ENCODE peak calls at places on chromosomes 5 and 9, in five cellular contexts. One of them, this sample, is unnamed.

GRCh38 chr9:16521868-16522381 is 348.5 kb downstream of the BNC2 start:
- DNase-seq in SK-N-MC: peak; percentile 57
- DNase-seq in CD4-positive, alpha-beta T cell: no peak
- DNase-seq in AG04450: no peak
- DNase-seq in right lobe of liver: no peak
- DNase-seq in this sample: no peak

GRCh38 chr9:90799271-90799860 is 2.3 kb upstream of the SYK start:
- DNase-seq in CD4-positive, alpha-beta T cell: no peak
- DNase-seq in SK-N-MC: no peak
- DNase-seq in right lobe of liver: no peak
- DNase-seq in AG04450: no peak
- DNase-seq in this sample: no peak

GRCh38 chr9:136095028-136095494 is at the start of gene NACC2:
- DNase-seq in right lobe of liver: peak; percentile 84
- DNase-seq in SK-N-MC: no peak
- DNase-seq in CD4-positive, alpha-beta T cell: no peak
- DNase-seq in AG04450: no peak
- DNase-seq in this sample: peak; percentile 28

GRCh38 chr9:92969516-92970466 is 22.5 kb downstream of the FGD3 start:
- DNase-seq in CD4-positive, alpha-beta T cell: peak; percentile 0
- DNase-seq in AG04450: no peak
- DNase-seq in SK-N-MC: no peak
- DNase-seq in right lobe of liver: no peak
- DNase-seq in this sample: no peak

GRCh38 chr5:25181249-25181648 is 536.5 kb upstream of the CDH10 start:
- DNase-seq in AG04450: no peak
- DNase-seq in right lobe of liver: no peak
- DNase-seq in CD4-positive, alpha-beta T cell: no peak
- DNase-seq in SK-N-MC: no peak
- DNase-seq in this sample: no peak

GRCh38 chr5:79505138-79505537 is 8.8 kb downstream of the HOMER1 start:
- DNase-seq in SK-N-MC: no peak
- DNase-seq in CD4-positive, alpha-beta T cell: no peak
- DNase-seq in right lobe of liver: no peak
- DNase-seq in AG04450: no peak
- DNase-seq in this sample: no peak

GRCh38 chr9:89884356-89885083 is 279.7 kb downstream of the GADD45G start:
- DNase-seq in right lobe of liver: no peak
- DNase-seq in AG04450: no peak
- DNase-seq in SK-N-MC: no peak
- DNase-seq in CD4-positive, alpha-beta T cell: no peak
- DNase-seq in this sample: no peak

GRCh38 chr5:34721359-34721758 is 65.2 kb downstream of the RAI14 start:
- DNase-seq in right lobe of liver: no peak
- DNase-seq in SK-N-MC: no peak
- DNase-seq in AG04450: no peak
- DNase-seq in CD4-positive, alpha-beta T cell: no peak
- DNase-seq in this sample: no peak

GRCh38 chr5:122653087-122654017 is 121.5 kb upstream of the SNX2 start:
- DNase-seq in CD4-positive, alpha-beta T cell: no peak
- DNase-seq in AG04450: no peak
- DNase-seq in right lobe of liver: no peak
- DNase-seq in SK-N-MC: no peak
- DNase-seq in this sample: no peak

GRCh38 chr5:113510836-113511451 is 2.5 kb upstream of the YTHDC2 start:
- DNase-seq in AG04450: no peak
- DNase-seq in SK-N-MC: no peak
- DNase-seq in right lobe of liver: no peak
- DNase-seq in CD4-positive, alpha-beta T cell: no peak
- DNase-seq in this sample: no peak

GRCh38 chr9:137194909-137195308 is 5.6 kb downstream of the TPRN start:
- DNase-seq in right lobe of liver: no peak
- DNase-seq in SK-N-MC: no peak
- DNase-seq in CD4-positive, alpha-beta T cell: no peak
- DNase-seq in AG04450: no peak
- DNase-seq in this sample: no peak

GRCh38 chr5:78537821-78538220 is 110.8 kb downstream of the LHFPL2 start:
- DNase-seq in SK-N-MC: no peak
- DNase-seq in AG04450: no peak
- DNase-seq in right lobe of liver: no peak
- DNase-seq in CD4-positive, alpha-beta T cell: no peak
- DNase-seq in this sample: peak; percentile 59

GRCh38 chr5:121053055-121053985 is 589.2 kb downstream of the PRR16 start:
- DNase-seq in SK-N-MC: peak; percentile 44
- DNase-seq in AG04450: no peak
- DNase-seq in CD4-positive, alpha-beta T cell: no peak
- DNase-seq in right lobe of liver: no peak
- DNase-seq in this sample: no peak

DNA sequence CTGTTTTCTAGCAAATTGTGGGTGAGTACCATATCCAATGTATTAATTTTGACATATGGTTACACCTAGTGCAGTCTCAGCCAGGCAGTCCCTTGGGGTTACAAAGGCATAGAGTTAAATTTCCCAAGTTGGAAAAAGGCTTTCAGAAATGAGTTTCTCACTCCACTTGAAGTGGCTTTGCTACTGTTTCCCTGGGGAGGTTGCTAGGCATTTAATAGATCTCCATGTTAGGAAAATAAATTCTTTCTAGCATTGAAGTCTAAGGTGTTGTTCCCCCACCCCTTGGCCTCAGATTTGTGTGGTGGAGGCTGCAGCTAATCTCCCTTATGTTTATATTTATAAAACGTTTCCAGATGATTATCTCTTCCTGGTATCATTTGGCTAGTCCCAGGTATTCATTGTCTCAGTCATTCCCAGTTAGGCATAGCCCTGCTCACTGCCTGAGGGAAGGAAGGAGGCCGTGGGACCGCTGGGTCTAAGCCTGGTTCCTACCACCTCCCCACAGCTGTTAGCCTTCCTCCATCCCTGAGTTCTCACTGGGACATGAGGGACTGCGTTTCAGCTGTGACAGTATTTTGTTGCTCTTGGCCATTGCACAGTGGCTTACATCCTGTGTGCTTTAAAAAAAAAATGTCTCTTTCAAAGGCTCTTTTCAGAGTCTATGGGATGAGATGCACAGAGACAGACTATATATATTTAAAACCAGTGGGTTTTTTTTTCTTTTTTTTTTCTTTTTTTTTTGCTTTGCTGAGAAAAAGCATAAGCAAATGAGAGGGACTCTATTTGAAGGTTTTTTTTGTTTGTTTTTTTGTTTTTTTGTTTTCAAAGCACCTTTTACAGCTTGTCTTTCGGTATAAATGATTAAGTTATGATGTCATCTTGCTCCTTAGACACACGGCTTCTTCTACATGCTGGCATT is 121.5 kb downstream of the MAST4 start:
- DNase-seq in SK-N-MC: no peak
- DNase-seq in AG04450: no peak
- DNase-seq in right lobe of liver: no peak
- DNase-seq in CD4-positive, alpha-beta T cell: no peak
- DNase-seq in this sample: no peak
- H3K27ac ChIP-seq in SK-N-MC: no peak overlapping the region
- H3K27ac ChIP-seq in AG04450: no peak overlapping the region
- H3K27ac ChIP-seq in right lobe of liver: no peak overlapping the region
- H3K27ac ChIP-seq in CD4-positive, alpha-beta T cell: no peak overlapping the region
- H3K27ac ChIP-seq in this sample: no peak overlapping the region

GRCh38 chr9:111900081-111900805 is 3.6 kb downstream of the UGCG start:
- DNase-seq in right lobe of liver: no peak
- DNase-seq in SK-N-MC: no peak
- DNase-seq in AG04450: no peak
- DNase-seq in CD4-positive, alpha-beta T cell: no peak
- DNase-seq in this sample: no peak
- H3K27ac ChIP-seq in right lobe of liver: peak overlapping the region; percentile 22
- H3K27ac ChIP-seq in SK-N-MC: no peak overlapping the region
- H3K27ac ChIP-seq in AG04450: peak overlapping the region; percentile 75
- H3K27ac ChIP-seq in CD4-positive, alpha-beta T cell: no peak overlapping the region
- H3K27ac ChIP-seq in this sample: no peak overlapping the region

GRCh38 chr5:132417461-132417860 is 48.0 kb downstream of the SLC22A5 start:
- DNase-seq in SK-N-MC: no peak
- DNase-seq in CD4-positive, alpha-beta T cell: no peak
- DNase-seq in right lobe of liver: no peak
- DNase-seq in AG04450: no peak
- DNase-seq in this sample: no peak
- H3K27ac ChIP-seq in SK-N-MC: no peak overlapping the region
- H3K27ac ChIP-seq in CD4-positive, alpha-beta T cell: peak overlapping the region; percentile 48
- H3K27ac ChIP-seq in right lobe of liver: peak overlapping the region; percentile 65
- H3K27ac ChIP-seq in AG04450: no peak overlapping the region
- H3K27ac ChIP-seq in this sample: peak overlapping the region; percentile 24

GRCh38 chr5:74956278-74956677 is 90.1 kb upstream of the FAM169A start:
- DNase-seq in CD4-positive, alpha-beta T cell: no peak
- DNase-seq in SK-N-MC: no peak
- DNase-seq in right lobe of liver: no peak
- DNase-seq in AG04450: no peak
- DNase-seq in this sample: no peak

GRCh38 chr5:74953601-74953960 is 87.4 kb upstream of the FAM169A start:
- DNase-seq in CD4-positive, alpha-beta T cell: no peak
- DNase-seq in AG04450: no peak
- DNase-seq in right lobe of liver: no peak
- DNase-seq in SK-N-MC: no peak
- DNase-seq in this sample: no peak

GRCh38 chr5:74952406-74952805 is 86.2 kb upstream of the FAM169A start:
- DNase-seq in AG04450: no peak
- DNase-seq in CD4-positive, alpha-beta T cell: no peak
- DNase-seq in SK-N-MC: no peak
- DNase-seq in right lobe of liver: no peak
- DNase-seq in this sample: no peak

GRCh38 chr5:74954919-74955318 is 88.7 kb upstream of the FAM169A start:
- DNase-seq in right lobe of liver: no peak
- DNase-seq in AG04450: peak; percentile 37
- DNase-seq in CD4-positive, alpha-beta T cell: no peak
- DNase-seq in SK-N-MC: no peak
- DNase-seq in this sample: no peak

DNA sequence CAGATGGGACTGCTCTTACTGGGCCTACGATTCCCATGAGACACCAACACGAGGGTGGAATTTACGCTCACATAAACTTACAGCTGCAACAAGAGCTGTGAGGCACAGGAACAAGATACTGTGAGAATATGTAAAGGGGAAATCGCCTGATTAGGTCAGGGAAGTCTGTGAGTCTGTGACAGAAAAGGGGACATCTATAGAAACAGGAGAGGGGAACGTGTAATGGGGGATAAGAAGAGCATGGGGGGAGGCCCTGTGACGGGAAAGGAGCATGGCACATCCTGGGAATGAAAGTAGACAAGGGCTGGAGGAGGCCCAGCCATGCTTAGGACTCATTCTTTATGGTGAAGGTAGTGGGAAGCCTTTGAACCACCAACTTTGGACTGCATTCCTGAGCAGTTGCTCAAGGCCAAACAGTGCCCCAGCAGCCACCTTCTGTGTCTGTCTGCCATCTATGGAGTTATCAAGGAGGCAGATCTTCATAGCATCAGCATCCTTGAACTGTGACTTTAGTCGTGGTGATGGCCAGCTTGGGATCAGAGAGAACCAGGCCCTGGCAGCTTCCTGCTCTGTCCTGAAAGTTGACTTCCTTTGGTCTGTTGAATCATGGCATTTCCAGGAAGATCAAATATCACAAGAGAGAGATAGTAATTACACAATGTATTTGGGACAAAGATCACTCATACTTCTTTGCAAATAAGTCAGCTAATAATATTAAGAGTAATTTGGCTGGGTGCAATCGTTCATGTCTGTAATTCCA is 88.0 kb upstream of the FAM169A start:
- DNase-seq in right lobe of liver: peak; percentile 50
- DNase-seq in CD4-positive, alpha-beta T cell: no peak
- DNase-seq in AG04450: no peak
- DNase-seq in SK-N-MC: no peak
- DNase-seq in this sample: no peak
- H3K27ac ChIP-seq in right lobe of liver: peak overlapping the region; percentile 4
- H3K27ac ChIP-seq in CD4-positive, alpha-beta T cell: no peak overlapping the region
- H3K27ac ChIP-seq in AG04450: peak overlapping the region; percentile 81
- H3K27ac ChIP-seq in SK-N-MC: no peak overlapping the region
- H3K27ac ChIP-seq in this sample: no peak overlapping the region